ENCODE peak calls at places on chromosome 20, in eight cellular contexts. E is bronchial epithelial cell, W is body of pancreas, N is GM23338, A is fibroblast of mammary gland, M is brain microvascular endothelial cell, X is GM12865, U is cardiac muscle cell. H is an unnamed sample.
A peak's percentile ranks its signal among the peaks of the same experiment; 100 is the strongest.

GRCh38 chr20:43669332-43669731 is 2.4 kb downstream of the MYBL2 start:
- DNase-seq in E (peak; percentile 28), W (no peak), N (no peak), A (peak; percentile 59), M (peak; percentile 7), X (no peak), U (no peak), H (no peak)

GRCh38 chr20:20812141-20812540 is 99.7 kb upstream of the RALGAPA2 start:
- DNase-seq in E (no peak), W (no peak), N (no peak), A (no peak), M (no peak), X (no peak), U (no peak), H (no peak)

GRCh38 chr20:13231031-13231752 is 10.1 kb downstream of the ISM1 start:
- DNase-seq in E (peak; percentile 84), W (no peak), N (peak; percentile 60), A (peak; percentile 67), M (peak; percentile 73), X (no peak), U (no peak), H (no peak)

GRCh38 chr20:63968136-63968927 is 1.4 kb downstream of the ZNF512B start:
- DNase-seq in E (no peak), W (no peak), N (no peak), A (no peak), M (no peak), X (no peak), U (no peak), H (no peak)

GRCh38 chr20:32742322-32743236 is 688 bp downstream of the COMMD7 start:
- DNase-seq in E (no peak), W (no peak), N (peak; percentile 35), A (no peak), M (no peak), X (no peak), U (no peak), H (no peak)

GRCh38 chr20:59004493-59004762 is 2.6 kb downstream of the CTSZ start:
- DNase-seq in E (no peak), W (peak; percentile 39), N (no peak), A (no peak), M (no peak), X (no peak), U (no peak), H (no peak)

GRCh38 chr20:57445298-57445697 is 54.1 kb downstream of the RBM38 start:
- DNase-seq in E (no peak), W (no peak), N (no peak), A (peak; percentile 71), M (no peak), X (no peak), U (peak; percentile 78), H (no peak)

GRCh38 chr20:47578543-47578942 is 76.9 kb downstream of the NCOA3 start:
- DNase-seq in E (no peak), W (no peak), N (no peak), A (peak; percentile 19), M (no peak), X (no peak), U (no peak), H (no peak)

GRCh38 chr20:46520976-46521579 is 7.7 kb upstream of the ZNF334 start:
- DNase-seq in E (peak; percentile 59), W (peak; percentile 68), N (peak; percentile 87), A (peak; percentile 67), M (peak; percentile 56), X (peak; percentile 74), U (peak; percentile 68), H (peak; percentile 40)

GRCh38 chr20:62369508-62370114 is 2.5 kb upstream of the LAMA5 start:
- DNase-seq in E (peak; percentile 57), W (no peak), N (no peak), A (no peak), M (no peak), X (no peak), U (no peak), H (no peak)

GRCh38 chr20:39873286-39873685 is 815.8 kb downstream of the MAFB start:
- DNase-seq in E (no peak), W (no peak), N (no peak), A (no peak), M (no peak), X (no peak), U (no peak), H (no peak)

GRCh38 chr20:39876974-39877615 is 811.9 kb downstream of the MAFB start:
- DNase-seq in E (peak; percentile 27), W (peak; percentile 40), N (no peak), A (no peak), M (no peak), X (no peak), U (no peak), H (no peak)

GRCh38 chr20:39871013-39871412 is 818.0 kb downstream of the MAFB start:
- DNase-seq in E (no peak), W (no peak), N (no peak), A (no peak), M (no peak), X (no peak), U (no peak), H (no peak)

GRCh38 chr20:39875493-39876110 is 813.4 kb downstream of the MAFB start:
- DNase-seq in E (no peak), W (no peak), N (no peak), A (no peak), M (no peak), X (no peak), U (no peak), H (no peak)

GRCh38 chr20:39874049-39874893 is 814.8 kb downstream of the MAFB start:
- DNase-seq in E (peak; percentile 75), W (peak; percentile 68), N (peak; percentile 96), A (peak; percentile 93), M (peak; percentile 81), X (peak; percentile 87), U (peak; percentile 81), H (no peak)
- TF ChIP-seq CTCF in E (peak; percentile 88), W (peak; percentile 55), N (peak; percentile 94), A (peak; percentile 99), M (peak; percentile 99), X (peak; percentile 92), U (peak; percentile 97), H (peak; percentile 95)

GRCh38 chr20:3339076-3339475 is 68.4 kb downstream of the DNAAF9 start:
- DNase-seq in E (peak; percentile 17), W (no peak), N (no peak), A (no peak), M (no peak), X (no peak), U (no peak), H (no peak)

GRCh38 chr20:3339571-3339970 is 67.9 kb downstream of the DNAAF9 start:
- DNase-seq in E (no peak), W (no peak), N (no peak), A (no peak), M (no peak), X (no peak), U (no peak), H (no peak)

DNA sequence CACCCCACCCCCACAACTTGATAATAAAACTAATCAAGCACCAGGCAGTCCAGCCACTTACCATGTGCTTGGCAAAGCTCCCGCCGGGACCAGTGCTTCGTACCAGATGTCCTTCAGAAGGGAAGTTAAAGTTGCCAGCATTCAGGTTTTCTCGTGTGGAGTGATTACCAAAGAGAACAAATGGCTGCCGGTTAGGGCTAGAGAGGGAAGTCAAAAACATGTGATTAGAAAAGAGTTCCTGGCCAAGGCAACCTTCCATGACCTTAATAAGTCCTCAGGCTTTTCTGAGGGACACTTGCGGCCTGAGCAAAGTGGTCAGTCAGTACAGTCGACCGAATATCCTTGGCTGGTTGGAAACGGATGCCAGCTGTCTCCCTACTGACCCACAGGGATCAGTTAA is 67.0 kb downstream of the DNAAF9 start:
- DNase-seq in E (no peak), W (peak; percentile 93), N (no peak), A (peak; percentile 54), M (no peak), X (no peak), U (no peak), H (peak; percentile 19)
- H3K4me3 ChIP-seq in E (no peak overlapping the region), W (no peak overlapping the region), N (no peak overlapping the region), A (no peak overlapping the region), M (no peak overlapping the region), X (no peak overlapping the region), U (no peak overlapping the region), H (no peak overlapping the region)

GRCh38 chr20:30376767-30377658 is 880.5 kb upstream of the DEFB115 start:
- DNase-seq in E (peak; percentile 69), W (peak; percentile 87), N (peak; percentile 84), A (peak; percentile 72), M (peak; percentile 53), X (peak; percentile 93), U (peak; percentile 86), H (peak; percentile 67)
- TF ChIP-seq CTCF in E (peak; percentile 72), W (peak; percentile 70), N (peak; percentile 58), A (peak; percentile 36), M (peak; percentile 68), X (peak; percentile 60), U (peak; percentile 66), H (peak; percentile 74)

GRCh38 chr20:51461306-51461705 is 81.2 kb downstream of the NFATC2 start:
- DNase-seq in E (no peak), W (no peak), N (no peak), A (no peak), M (no peak), X (no peak), U (no peak), H (no peak)
- H3K4me3 ChIP-seq in E (no peak overlapping the region), W (no peak overlapping the region), N (no peak overlapping the region), A (no peak overlapping the region), M (no peak overlapping the region), X (no peak overlapping the region), U (no peak overlapping the region), H (no peak overlapping the region)

GRCh38 chr20:617934-618690 is 8.0 kb upstream of the TCF15 start:
- DNase-seq in E (no peak), W (no peak), N (no peak), A (no peak), M (no peak), X (no peak), U (no peak), H (no peak)
- TF ChIP-seq CTCF in E (no peak), W (no peak), N (no peak), A (no peak), M (no peak), X (no peak), U (no peak), H (no peak)

GRCh38 chr20:8246701-8247100 is 114.6 kb downstream of the PLCB1 start:
- DNase-seq in E (no peak), W (no peak), N (no peak), A (no peak), M (no peak), X (no peak), U (no peak), H (no peak)
- H3K4me3 ChIP-seq in E (no peak overlapping the region), W (no peak overlapping the region), N (no peak overlapping the region), A (no peak overlapping the region), M (no peak overlapping the region), X (no peak overlapping the region), U (no peak overlapping the region), H (no peak overlapping the region)

DNA sequence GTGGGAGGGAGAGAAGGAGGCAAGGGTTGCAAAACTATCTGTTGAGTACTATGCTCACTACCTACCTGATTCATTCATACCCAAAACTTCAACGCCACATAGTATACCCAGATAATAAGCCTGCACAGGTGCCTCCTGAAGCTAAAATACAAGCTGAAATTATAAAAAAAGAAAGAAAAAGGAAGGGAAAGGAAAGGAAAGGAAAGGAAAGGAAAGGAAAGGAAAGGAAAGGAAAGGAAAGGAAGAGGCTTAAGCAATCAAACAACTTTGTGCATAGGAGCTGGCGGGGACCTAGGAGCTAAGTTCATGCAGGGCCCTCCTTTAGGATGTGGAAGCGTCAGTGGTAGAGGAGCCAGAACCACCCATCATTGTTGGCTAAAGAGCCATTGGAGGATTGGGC is 108.9 kb upstream of the SYNDIG1 start:
- DNase-seq in E (no peak), W (no peak), N (no peak), A (no peak), M (no peak), X (no peak), U (no peak), H (no peak)
- TF ChIP-seq CTCF in E (no peak), W (no peak), N (no peak), A (no peak), M (no peak), X (no peak), U (no peak), H (no peak)